ENCODE peak calls at places on chromosome 3, in nine cellular contexts. N is A549; K is left ventricle myocardium inferior; F is CD4-positive, alpha-beta T cell; W is colonic mucosa; B is tibial nerve; Y is HCT116; L is testis; I is fibroblast of lung. P is an unnamed sample.

GRCh38 chr3:151404316-151404715 is 19.8 kb upstream of the P2RY12 start:
- DNase-seq in N (no peak), K (no peak), F (no peak), W (no peak), B (no peak), Y (no peak), L (no peak), I (peak; percentile 84), P (no peak)

GRCh38 chr3:11641683-11642407 is 1.9 kb downstream of the VGLL4 start:
- DNase-seq in N (peak; percentile 33), K (no peak), F (no peak), W (no peak), B (no peak), Y (no peak), L (peak; percentile 60), I (peak; percentile 69), P (no peak)

GRCh38 chr3:196208942-196209695 is 2.1 kb downstream of the ZDHHC19 start:
- DNase-seq in N (no peak), K (no peak), F (no peak), W (no peak), B (no peak), Y (no peak), L (no peak), I (no peak), P (no peak)

GRCh38 chr3:191141728-191142127 is 57.3 kb upstream of the OSTN start:
- DNase-seq in N (peak; percentile 1), K (no peak), F (no peak), W (no peak), B (no peak), Y (peak; percentile 76), L (no peak), I (peak; percentile 83), P (no peak)

GRCh38 chr3:100334340-100335136 is at the start of gene NIT2:
- DNase-seq in N (peak; percentile 86), K (peak; percentile 90), F (peak; percentile 74), W (peak; percentile 86), B (peak; percentile 62), Y (peak; percentile 73), L (peak; percentile 92), I (peak; percentile 82), P (peak; percentile 89)

GRCh38 chr3:183529717-183530116 is 25.8 kb downstream of the KLHL6 start:
- DNase-seq in N (no peak), K (no peak), F (no peak), W (no peak), B (no peak), Y (no peak), L (no peak), I (no peak), P (no peak)

GRCh38 chr3:9826815-9827574 is 16.8 kb downstream of the RPUSD3 start:
- DNase-seq in N (peak; percentile 44), K (no peak), F (no peak), W (peak; percentile 38), B (no peak), Y (no peak), L (no peak), I (no peak), P (peak; percentile 23)

GRCh38 chr3:189630667-189631372 is 369 bp upstream of the TP63 start:
- DNase-seq in N (peak; percentile 23), K (no peak), F (no peak), W (no peak), B (no peak), Y (no peak), L (no peak), I (no peak), P (no peak)

GRCh38 chr3:114878119-114878839 is 268.8 kb downstream of the ZBTB20 start:
- DNase-seq in N (no peak), K (no peak), F (no peak), W (no peak), B (no peak), Y (peak; percentile 62), L (no peak), I (peak; percentile 75), P (no peak)

GRCh38 chr3:138220788-138221187 is 33.7 kb downstream of the ARMC8 start:
- DNase-seq in N (no peak), K (no peak), F (no peak), W (no peak), B (no peak), Y (no peak), L (no peak), I (no peak), P (no peak)

GRCh38 chr3:12518266-12519028 is 26.9 kb downstream of the MKRN2OS start:
- DNase-seq in N (no peak), K (peak; percentile 27), F (no peak), W (no peak), B (no peak), Y (no peak), L (no peak), I (no peak), P (no peak)

GRCh38 chr3:17585561-17586325 is 156.7 kb downstream of the TBC1D5 start:
- DNase-seq in N (no peak), K (no peak), F (no peak), W (no peak), B (no peak), Y (no peak), L (no peak), I (no peak), P (no peak)

GRCh38 chr3:40240921-40241320 is 68.6 kb upstream of the EIF1B start:
- DNase-seq in N (no peak), K (no peak), F (no peak), W (no peak), B (no peak), Y (no peak), L (no peak), I (no peak), P (no peak)

GRCh38 chr3:93973160-93974126 is at the start of gene PROS1:
- DNase-seq in N (peak; percentile 50), K (peak; percentile 85), F (peak; percentile 28), W (peak; percentile 87), B (peak; percentile 71), Y (peak; percentile 29), L (peak; percentile 88), I (peak; percentile 79), P (peak; percentile 87)

GRCh38 chr3:10468611-10469354 is 36.6 kb downstream of the ATP2B2 start:
- DNase-seq in N (no peak), K (no peak), F (no peak), W (no peak), B (no peak), Y (no peak), L (no peak), I (no peak), P (peak; percentile 25)

GRCh38 chr3:197749315-197749600 is 425 bp upstream of the FYTTD1 start:
- DNase-seq in N (peak; percentile 53), K (no peak), F (peak; percentile 60), W (peak; percentile 51), B (no peak), Y (peak; percentile 35), L (peak; percentile 71), I (peak; percentile 66), P (peak; percentile 77)

GRCh38 chr3:171878441-171879225 is 35.5 kb downstream of the TMEM212 start:
- DNase-seq in N (no peak), K (no peak), F (no peak), W (no peak), B (no peak), Y (no peak), L (no peak), I (peak; percentile 84), P (no peak)

GRCh38 chr3:133840767-133841166 is 35.2 kb downstream of the SRPRB start:
- DNase-seq in N (no peak), K (no peak), F (no peak), W (no peak), B (no peak), Y (no peak), L (no peak), I (no peak), P (no peak)

GRCh38 chr3:184227481-184227935 is 1.9 kb upstream of the VWA5B2 start:
- DNase-seq in N (peak; percentile 71), K (no peak), F (peak; percentile 37), W (no peak), B (no peak), Y (no peak), L (no peak), I (no peak), P (peak; percentile 55)

GRCh38 chr3:10194328-10195071 is 29.8 kb downstream of the IRAK2 start:
- DNase-seq in N (no peak), K (no peak), F (peak; percentile 40), W (no peak), B (no peak), Y (no peak), L (peak; percentile 85), I (no peak), P (no peak)

GRCh38 chr3:113485161-113485609 is 29.8 kb downstream of the SPICE1 start:
- DNase-seq in N (no peak), K (no peak), F (peak; percentile 27), W (peak; percentile 26), B (no peak), Y (no peak), L (no peak), I (no peak), P (no peak)

GRCh38 chr3:45333549-45333948 is 54.8 kb upstream of the LARS2 start:
- DNase-seq in N (no peak), K (no peak), F (no peak), W (no peak), B (no peak), Y (no peak), L (no peak), I (peak; percentile 48), P (no peak)
- TF ChIP-seq CTCF in N (no peak), K (no peak), F (no peak), W (no peak), B (no peak), Y (no peak), L (no peak), I (no peak), P (no peak)

GRCh38 chr3:44721231-44722102 is 8.0 kb upstream of the ZNF501 start:
- DNase-seq in N (no peak), K (no peak), F (no peak), W (no peak), B (no peak), Y (no peak), L (no peak), I (peak; percentile 20), P (no peak)
- H3K9me3 ChIP-seq in N (peaks cover 88% of the 10 kb centered on the region), K (peaks cover 100% of the 10 kb centered on the region), F (peaks cover 84% of the 10 kb centered on the region), W (peaks cover 9% of the 10 kb centered on the region), B (peaks cover 12% of the 10 kb centered on the region), Y (peaks cover 46% of the 10 kb centered on the region), L (peaks cover 7% of the 10 kb centered on the region), I (peaks cover 6% of the 10 kb centered on the region), P (no peaks in the 10 kb centered on the region)

DNA sequence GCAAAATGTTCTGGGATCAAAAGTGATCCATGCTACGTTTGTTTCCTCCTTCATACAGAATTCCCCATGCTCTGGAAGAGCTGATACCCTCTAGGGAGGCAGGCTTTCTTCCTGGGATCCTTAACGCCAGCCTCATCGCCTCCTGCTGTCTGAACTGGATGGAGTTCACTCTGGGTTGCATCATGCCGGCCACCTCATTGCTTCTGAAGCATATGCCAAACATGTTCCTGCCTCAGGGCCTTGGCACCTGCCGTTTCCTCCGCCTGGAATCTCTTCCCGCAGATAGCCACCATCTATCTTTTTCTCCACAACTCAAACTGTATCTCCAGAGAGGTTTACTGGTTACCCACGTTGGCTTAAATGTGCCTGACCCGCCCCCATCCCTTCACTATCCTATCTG is 118.4 kb downstream of the FBLN2 start:
- DNase-seq in N (no peak), K (no peak), F (no peak), W (no peak), B (no peak), Y (no peak), L (no peak), I (no peak), P (no peak)
- TF ChIP-seq CTCF in N (no peak), K (no peak), F (no peak), W (no peak), B (no peak), Y (peak; percentile 7), L (no peak), I (no peak), P (no peak)

GRCh38 chr3:21059409-21059808 is 691.6 kb downstream of the ZNF385D start:
- DNase-seq in N (no peak), K (no peak), F (no peak), W (no peak), B (no peak), Y (no peak), L (no peak), I (no peak), P (no peak)

GRCh38 chr3:21062724-21063436 is 688.1 kb downstream of the ZNF385D start:
- DNase-seq in N (no peak), K (no peak), F (no peak), W (no peak), B (no peak), Y (no peak), L (no peak), I (no peak), P (no peak)
- H3K9me3 ChIP-seq in N (no peaks in the 10 kb centered on the region), K (no peaks in the 10 kb centered on the region), F (no peaks in the 10 kb centered on the region), W (no peaks in the 10 kb centered on the region), B (no peaks in the 10 kb centered on the region), Y (peaks cover 15% of the 10 kb centered on the region), L (no peaks in the 10 kb centered on the region), I (no peaks in the 10 kb centered on the region), P (no peaks in the 10 kb centered on the region)